ENCODE peak calls at places on chromosomes 16 and 17, in eight cellular contexts. One of them, this sample, is unnamed.

GRCh38 chr16:66741131-66741900 is 10.1 kb downstream of the DYNC1LI2 start:
- DNase-seq in esophagus muscularis mucosa: peak
- DNase-seq in fibroblast of lung: peak
- DNase-seq in nephron progenitor cell: no peak
- DNase-seq in coronary artery: peak
- DNase-seq in fibroblast of mammary gland: peak
- DNase-seq in WERI-Rb-1: no peak
- DNase-seq in ovary: peak
- DNase-seq in this sample: peak

GRCh38 chr16:73092236-73092781 is 44.4 kb upstream of the ZFHX3 start:
- DNase-seq in esophagus muscularis mucosa: no peak
- DNase-seq in fibroblast of lung: no peak
- DNase-seq in nephron progenitor cell: no peak
- DNase-seq in coronary artery: no peak
- DNase-seq in fibroblast of mammary gland: no peak
- DNase-seq in WERI-Rb-1: no peak
- DNase-seq in ovary: no peak
- DNase-seq in this sample: no peak

GRCh38 chr16:7443108-7443507 is 110.5 kb downstream of the RBFOX1 start:
- DNase-seq in esophagus muscularis mucosa: no peak
- DNase-seq in fibroblast of lung: no peak
- DNase-seq in nephron progenitor cell: no peak
- DNase-seq in coronary artery: no peak
- DNase-seq in fibroblast of mammary gland: no peak
- DNase-seq in WERI-Rb-1: no peak
- DNase-seq in ovary: no peak
- DNase-seq in this sample: no peak

GRCh38 chr17:37744961-37745800 is at the start of gene HNF1B:
- DNase-seq in esophagus muscularis mucosa: no peak
- DNase-seq in fibroblast of lung: no peak
- DNase-seq in nephron progenitor cell: peak
- DNase-seq in coronary artery: no peak
- DNase-seq in fibroblast of mammary gland: no peak
- DNase-seq in WERI-Rb-1: no peak
- DNase-seq in ovary: no peak
- DNase-seq in this sample: no peak

GRCh38 chr17:1110844-1111598 is 68.8 kb downstream of the ABR start:
- DNase-seq in esophagus muscularis mucosa: no peak
- DNase-seq in fibroblast of lung: peak
- DNase-seq in nephron progenitor cell: no peak
- DNase-seq in coronary artery: peak
- DNase-seq in fibroblast of mammary gland: peak
- DNase-seq in WERI-Rb-1: peak
- DNase-seq in ovary: peak
- DNase-seq in this sample: peak

GRCh38 chr17:71325886-71326285 is 794.9 kb upstream of the SOX9 start:
- DNase-seq in esophagus muscularis mucosa: no peak
- DNase-seq in fibroblast of lung: no peak
- DNase-seq in nephron progenitor cell: no peak
- DNase-seq in coronary artery: no peak
- DNase-seq in fibroblast of mammary gland: no peak
- DNase-seq in WERI-Rb-1: no peak
- DNase-seq in ovary: no peak
- DNase-seq in this sample: no peak

GRCh38 chr17:65785109-65785508 is 223.7 kb upstream of the AXIN2 start:
- DNase-seq in esophagus muscularis mucosa: no peak
- DNase-seq in fibroblast of lung: peak
- DNase-seq in nephron progenitor cell: no peak
- DNase-seq in coronary artery: no peak
- DNase-seq in fibroblast of mammary gland: peak
- DNase-seq in WERI-Rb-1: no peak
- DNase-seq in ovary: no peak
- DNase-seq in this sample: peak

GRCh38 chr16:56874800-56875199 is 9.8 kb downstream of the SLC12A3 start:
- DNase-seq in esophagus muscularis mucosa: no peak
- DNase-seq in fibroblast of lung: peak
- DNase-seq in nephron progenitor cell: no peak
- DNase-seq in coronary artery: no peak
- DNase-seq in fibroblast of mammary gland: no peak
- DNase-seq in WERI-Rb-1: no peak
- DNase-seq in ovary: no peak
- DNase-seq in this sample: no peak

GRCh38 chr16:24729967-24730815 is 740 bp downstream of the TNRC6A start:
- DNase-seq in esophagus muscularis mucosa: no peak
- DNase-seq in fibroblast of lung: no peak
- DNase-seq in nephron progenitor cell: no peak
- DNase-seq in coronary artery: no peak
- DNase-seq in fibroblast of mammary gland: peak
- DNase-seq in WERI-Rb-1: peak
- DNase-seq in ovary: peak
- DNase-seq in this sample: no peak

GRCh38 chr17:43608313-43608712 is 53.4 kb downstream of the MEOX1 start:
- DNase-seq in esophagus muscularis mucosa: no peak
- DNase-seq in fibroblast of lung: peak
- DNase-seq in nephron progenitor cell: no peak
- DNase-seq in coronary artery: no peak
- DNase-seq in fibroblast of mammary gland: peak
- DNase-seq in WERI-Rb-1: no peak
- DNase-seq in ovary: no peak
- DNase-seq in this sample: no peak

GRCh38 chr17:49991409-49991808 is 3.6 kb downstream of the DLX3 start:
- DNase-seq in esophagus muscularis mucosa: no peak
- DNase-seq in fibroblast of lung: no peak
- DNase-seq in nephron progenitor cell: no peak
- DNase-seq in coronary artery: peak
- DNase-seq in fibroblast of mammary gland: no peak
- DNase-seq in WERI-Rb-1: no peak
- DNase-seq in ovary: no peak
- DNase-seq in this sample: no peak

GRCh38 chr17:42285346-42286050 is 2.8 kb upstream of the STAT5A start:
- DNase-seq in esophagus muscularis mucosa: peak
- DNase-seq in fibroblast of lung: no peak
- DNase-seq in nephron progenitor cell: no peak
- DNase-seq in coronary artery: no peak
- DNase-seq in fibroblast of mammary gland: no peak
- DNase-seq in WERI-Rb-1: peak
- DNase-seq in ovary: peak
- DNase-seq in this sample: no peak

GRCh38 chr17:81664051-81664470 is 2.3 kb downstream of the OXLD1 start:
- DNase-seq in esophagus muscularis mucosa: no peak
- DNase-seq in fibroblast of lung: no peak
- DNase-seq in nephron progenitor cell: no peak
- DNase-seq in coronary artery: no peak
- DNase-seq in fibroblast of mammary gland: peak
- DNase-seq in WERI-Rb-1: peak
- DNase-seq in ovary: no peak
- DNase-seq in this sample: no peak

GRCh38 chr16:66552288-66553143 is at the start of gene CKLF:
- DNase-seq in esophagus muscularis mucosa: peak
- DNase-seq in fibroblast of lung: peak
- DNase-seq in nephron progenitor cell: peak
- DNase-seq in coronary artery: peak
- DNase-seq in fibroblast of mammary gland: peak
- DNase-seq in WERI-Rb-1: peak
- DNase-seq in ovary: peak
- DNase-seq in this sample: peak

GRCh38 chr17:17313350-17313991 is 10.3 kb downstream of the NT5M start:
- DNase-seq in esophagus muscularis mucosa: no peak
- DNase-seq in fibroblast of lung: no peak
- DNase-seq in nephron progenitor cell: peak
- DNase-seq in coronary artery: no peak
- DNase-seq in fibroblast of mammary gland: no peak
- DNase-seq in WERI-Rb-1: peak
- DNase-seq in ovary: no peak
- DNase-seq in this sample: peak

GRCh38 chr16:15509593-15510520 is 75.5 kb downstream of the BMERB1 start:
- DNase-seq in esophagus muscularis mucosa: no peak
- DNase-seq in fibroblast of lung: peak
- DNase-seq in nephron progenitor cell: no peak
- DNase-seq in coronary artery: no peak
- DNase-seq in fibroblast of mammary gland: peak
- DNase-seq in WERI-Rb-1: no peak
- DNase-seq in ovary: no peak
- DNase-seq in this sample: no peak
- TF ChIP-seq CTCF in esophagus muscularis mucosa: no peak
- TF ChIP-seq CTCF in fibroblast of lung: no peak
- TF ChIP-seq CTCF in nephron progenitor cell: no peak
- TF ChIP-seq CTCF in coronary artery: no peak
- TF ChIP-seq CTCF in fibroblast of mammary gland: no peak
- TF ChIP-seq CTCF in WERI-Rb-1: no peak
- TF ChIP-seq CTCF in ovary: no peak
- TF ChIP-seq CTCF in this sample: no peak

GRCh38 chr16:88375236-88376052 is 7.3 kb upstream of the ZNF469 start:
- DNase-seq in esophagus muscularis mucosa: no peak
- DNase-seq in fibroblast of lung: no peak
- DNase-seq in nephron progenitor cell: no peak
- DNase-seq in coronary artery: no peak
- DNase-seq in fibroblast of mammary gland: no peak
- DNase-seq in WERI-Rb-1: no peak
- DNase-seq in ovary: peak
- DNase-seq in this sample: no peak

GRCh38 chr16:88378401-88378800 is 4.4 kb upstream of the ZNF469 start:
- DNase-seq in esophagus muscularis mucosa: no peak
- DNase-seq in fibroblast of lung: no peak
- DNase-seq in nephron progenitor cell: no peak
- DNase-seq in coronary artery: no peak
- DNase-seq in fibroblast of mammary gland: no peak
- DNase-seq in WERI-Rb-1: no peak
- DNase-seq in ovary: peak
- DNase-seq in this sample: no peak

GRCh38 chr16:88376053-88376834 is 6.5 kb upstream of the ZNF469 start:
- DNase-seq in esophagus muscularis mucosa: no peak
- DNase-seq in fibroblast of lung: peak
- DNase-seq in nephron progenitor cell: peak
- DNase-seq in coronary artery: no peak
- DNase-seq in fibroblast of mammary gland: no peak
- DNase-seq in WERI-Rb-1: no peak
- DNase-seq in ovary: peak
- DNase-seq in this sample: no peak

GRCh38 chr16:88377961-88378360 is 4.8 kb upstream of the ZNF469 start:
- DNase-seq in esophagus muscularis mucosa: no peak
- DNase-seq in fibroblast of lung: no peak
- DNase-seq in nephron progenitor cell: no peak
- DNase-seq in coronary artery: no peak
- DNase-seq in fibroblast of mammary gland: no peak
- DNase-seq in WERI-Rb-1: no peak
- DNase-seq in ovary: peak
- DNase-seq in this sample: no peak

GRCh38 chr16:88376835-88377726 is 5.7 kb upstream of the ZNF469 start:
- DNase-seq in esophagus muscularis mucosa: no peak
- DNase-seq in fibroblast of lung: peak
- DNase-seq in nephron progenitor cell: no peak
- DNase-seq in coronary artery: no peak
- DNase-seq in fibroblast of mammary gland: peak
- DNase-seq in WERI-Rb-1: no peak
- DNase-seq in ovary: peak
- DNase-seq in this sample: no peak
- TF ChIP-seq CTCF in esophagus muscularis mucosa: no peak
- TF ChIP-seq CTCF in fibroblast of lung: no peak
- TF ChIP-seq CTCF in nephron progenitor cell: no peak
- TF ChIP-seq CTCF in coronary artery: no peak
- TF ChIP-seq CTCF in fibroblast of mammary gland: no peak
- TF ChIP-seq CTCF in WERI-Rb-1: no peak
- TF ChIP-seq CTCF in ovary: no peak
- TF ChIP-seq CTCF in this sample: no peak

DNA sequence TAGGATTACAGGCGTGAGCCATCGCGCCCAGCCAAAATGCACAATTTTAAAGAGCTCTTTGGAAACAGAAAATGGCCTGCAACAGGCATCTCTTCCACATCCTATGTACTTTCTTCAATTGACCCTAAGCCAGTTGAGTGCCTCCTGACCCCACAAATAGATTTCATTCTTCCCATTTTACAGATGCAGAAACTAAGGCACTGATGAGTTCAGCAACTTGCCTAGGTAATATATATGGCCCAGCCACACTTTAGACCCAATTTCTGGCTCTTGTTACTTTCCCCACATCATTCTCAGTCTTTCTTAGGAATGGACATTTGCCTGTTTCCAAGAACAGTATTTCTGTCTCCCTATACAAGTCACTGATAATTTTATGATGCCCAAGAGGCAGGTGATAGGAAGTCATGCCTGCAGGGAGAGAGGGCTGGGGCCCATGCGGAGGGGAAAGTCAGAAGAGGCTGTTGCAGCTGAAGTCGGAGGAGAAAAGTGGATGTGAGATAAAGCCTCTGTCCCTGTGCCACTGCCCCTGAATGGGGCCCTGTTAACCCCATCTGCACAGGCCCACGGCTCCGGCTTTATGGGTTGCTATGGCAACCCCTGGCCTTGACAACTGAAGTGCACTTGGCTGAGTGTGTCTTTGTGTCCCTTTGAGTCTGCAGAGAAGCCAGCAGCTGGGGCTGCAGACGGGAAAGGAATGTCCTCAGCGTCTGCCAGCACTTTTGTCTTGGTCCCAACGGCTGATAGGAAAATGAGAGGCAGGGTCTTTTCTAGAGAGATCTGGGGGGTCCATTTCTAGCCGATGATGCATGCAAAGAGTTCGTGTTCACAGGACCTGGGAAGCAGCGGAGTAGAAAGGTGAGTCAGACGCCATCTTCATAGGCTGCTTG is 45.9 kb downstream of the ABAT start:
- DNase-seq in esophagus muscularis mucosa: no peak
- DNase-seq in fibroblast of lung: peak
- DNase-seq in nephron progenitor cell: peak
- DNase-seq in coronary artery: no peak
- DNase-seq in fibroblast of mammary gland: no peak
- DNase-seq in WERI-Rb-1: peak
- DNase-seq in ovary: no peak
- DNase-seq in this sample: no peak
- TF ChIP-seq CTCF in esophagus muscularis mucosa: no peak
- TF ChIP-seq CTCF in fibroblast of lung: no peak
- TF ChIP-seq CTCF in nephron progenitor cell: no peak
- TF ChIP-seq CTCF in coronary artery: no peak
- TF ChIP-seq CTCF in fibroblast of mammary gland: no peak
- TF ChIP-seq CTCF in WERI-Rb-1: no peak
- TF ChIP-seq CTCF in ovary: no peak
- TF ChIP-seq CTCF in this sample: no peak

GRCh38 chr17:22512057-22512456 is 819.7 kb downstream of the KCNJ18 start:
- DNase-seq in esophagus muscularis mucosa: peak
- DNase-seq in fibroblast of lung: no peak
- DNase-seq in nephron progenitor cell: no peak
- DNase-seq in coronary artery: no peak
- DNase-seq in fibroblast of mammary gland: no peak
- DNase-seq in WERI-Rb-1: no peak
- DNase-seq in ovary: no peak
- DNase-seq in this sample: no peak

GRCh38 chr17:22512506-22512905 is 820.2 kb downstream of the KCNJ18 start:
- DNase-seq in esophagus muscularis mucosa: peak
- DNase-seq in fibroblast of lung: no peak
- DNase-seq in nephron progenitor cell: no peak
- DNase-seq in coronary artery: peak
- DNase-seq in fibroblast of mammary gland: no peak
- DNase-seq in WERI-Rb-1: no peak
- DNase-seq in ovary: no peak
- DNase-seq in this sample: no peak

GRCh38 chr17:22514315-22514714 is 822.0 kb downstream of the KCNJ18 start:
- DNase-seq in esophagus muscularis mucosa: no peak
- DNase-seq in fibroblast of lung: no peak
- DNase-seq in nephron progenitor cell: no peak
- DNase-seq in coronary artery: no peak
- DNase-seq in fibroblast of mammary gland: no peak
- DNase-seq in WERI-Rb-1: no peak
- DNase-seq in ovary: no peak
- DNase-seq in this sample: no peak

GRCh38 chr17:22511431-22511830 is 819.1 kb downstream of the KCNJ18 start:
- DNase-seq in esophagus muscularis mucosa: peak
- DNase-seq in fibroblast of lung: no peak
- DNase-seq in nephron progenitor cell: no peak
- DNase-seq in coronary artery: peak
- DNase-seq in fibroblast of mammary gland: no peak
- DNase-seq in WERI-Rb-1: no peak
- DNase-seq in ovary: no peak
- DNase-seq in this sample: no peak

GRCh38 chr17:22512997-22513538 is 820.7 kb downstream of the KCNJ18 start:
- DNase-seq in esophagus muscularis mucosa: peak
- DNase-seq in fibroblast of lung: no peak
- DNase-seq in nephron progenitor cell: no peak
- DNase-seq in coronary artery: no peak
- DNase-seq in fibroblast of mammary gland: no peak
- DNase-seq in WERI-Rb-1: peak
- DNase-seq in ovary: no peak
- DNase-seq in this sample: no peak
- TF ChIP-seq CTCF in esophagus muscularis mucosa: no peak
- TF ChIP-seq CTCF in fibroblast of lung: no peak
- TF ChIP-seq CTCF in nephron progenitor cell: no peak
- TF ChIP-seq CTCF in coronary artery: no peak
- TF ChIP-seq CTCF in fibroblast of mammary gland: no peak
- TF ChIP-seq CTCF in WERI-Rb-1: peak
- TF ChIP-seq CTCF in ovary: no peak
- TF ChIP-seq CTCF in this sample: no peak